ENCODE peak calls at places on chromosomes 1 and 21, in five cellular contexts. V is ascending aorta, E is breast epithelium, A is cardiac muscle cell, I is psoas muscle. N is an unnamed sample. For H3K27me3, the result is how much of the 10 kb centered on the place peaks cover.

GRCh38 chr1:223007935-223008334 is 135.1 kb downstream of the TLR5 start:
- DNase-seq in I (no peak), A (no peak), V (no peak), E (no peak), N (no peak)

GRCh38 chr1:243917177-243917862 is 67.3 kb upstream of the AKT3 start:
- DNase-seq in V (no peak), I (no peak), A (peak), E (no peak), N (peak)

GRCh38 chr21:15241997-15242767 is 177.4 kb upstream of the NRIP1 start:
- DNase-seq in I (no peak), V (no peak), E (no peak), A (no peak), N (no peak)

GRCh38 chr1:121586369-121587229 is 401.8 kb downstream of the SRGAP2C start:
- DNase-seq in A (no peak), E (no peak), I (no peak), V (no peak), N (peak)

GRCh38 chr1:70386121-70386520 is 24.9 kb upstream of the CTH start:
- DNase-seq in V (no peak), E (no peak), I (no peak), A (no peak), N (no peak)

GRCh38 chr21:37204580-37204979 is 62.6 kb downstream of the VPS26C start:
- DNase-seq in V (no peak), I (no peak), A (no peak), E (no peak), N (no peak)

GRCh38 chr1:10941891-10942541 is 70.4 kb upstream of the TARDBP start:
- DNase-seq in V (no peak), I (peak), A (peak), E (no peak), N (peak)

GRCh38 chr1:56910441-56910985 is 55.3 kb downstream of the C8B start:
- DNase-seq in E (no peak), A (no peak), V (no peak), I (no peak), N (peak)

GRCh38 chr1:11576109-11576875 is 77.9 kb downstream of the FBXO2 start:
- DNase-seq in V (no peak), A (no peak), E (no peak), I (no peak), N (no peak)

GRCh38 chr1:84587099-84587498 is 12.9 kb upstream of the CTBS start:
- DNase-seq in E (no peak), I (no peak), A (no peak), V (no peak), N (no peak)

GRCh38 chr1:248752981-248753525 is 2.5 kb downstream of the LYPD8 start:
- DNase-seq in A (no peak), E (no peak), I (no peak), V (no peak), N (no peak)

GRCh38 chr1:85494957-85495266 is 30.0 kb upstream of the DDAH1 start:
- DNase-seq in A (peak), V (no peak), I (no peak), E (no peak), N (no peak)

GRCh38 chr21:46141767-46142580 is 13.4 kb downstream of the FTCD start:
- DNase-seq in I (peak), E (no peak), A (no peak), V (no peak), N (peak)

GRCh38 chr1:34400690-34401089 is 224.0 kb downstream of the C1orf94 start:
- DNase-seq in E (no peak), I (no peak), V (no peak), A (no peak), N (no peak)

GRCh38 chr1:173048629-173049326 is 2.0 kb downstream of the TNFSF18 start:
- DNase-seq in I (no peak), V (no peak), A (no peak), E (no peak), N (no peak)

GRCh38 chr1:159921700-159922498 is 3.4 kb downstream of the TAGLN2 start:
- DNase-seq in V (no peak), A (no peak), E (no peak), I (no peak), N (no peak)

GRCh38 chr1:192906334-192906733 is 97.5 kb downstream of the RGS2 start:
- DNase-seq in A (no peak), E (no peak), V (no peak), I (no peak), N (no peak)

GRCh38 chr1:63955746-63956145 is 181.9 kb downstream of the ROR1 start:
- DNase-seq in V (no peak), I (no peak), E (no peak), A (no peak), N (no peak)

GRCh38 chr1:56326056-56326455 is 253.3 kb downstream of the PLPP3 start:
- DNase-seq in E (no peak), A (no peak), I (no peak), V (no peak), N (no peak)

GRCh38 chr1:14113841-14114567 is 414.0 kb downstream of the PRDM2 start:
- DNase-seq in A (peak), E (peak), V (no peak), I (no peak), N (no peak)

GRCh38 chr1:59978026-59978425 is 51.5 kb upstream of the CYP2J2 start:
- DNase-seq in A (no peak), I (no peak), V (no peak), E (no peak), N (no peak)

GRCh38 chr1:94061513-94062443 is 59.2 kb downstream of the ABCA4 start:
- DNase-seq in A (peak), V (no peak), E (peak), I (peak), N (peak)

GRCh38 chr1:9590201-9590600 is 1.5 kb downstream of the TMEM201 start:
- DNase-seq in A (no peak), V (no peak), E (no peak), I (no peak), N (no peak)

GRCh38 chr1:11761988-11762406 is at the start of gene C1orf167:
- DNase-seq in I (no peak), V (no peak), A (peak), E (no peak), N (no peak)

GRCh38 chr1:101992816-101993575 is 3.7 kb downstream of the OLFM3 start:
- DNase-seq in I (no peak), A (no peak), E (no peak), V (no peak), N (no peak)

GRCh38 chr1:11594222-11594621 is 60.0 kb downstream of the FBXO2 start:
- DNase-seq in V (no peak), A (peak), I (no peak), E (no peak), N (no peak)

GRCh38 chr1:236753554-236753953 is 41.5 kb upstream of the MTR start:
- DNase-seq in A (peak), V (no peak), E (no peak), I (no peak), N (no peak)

GRCh38 chr1:58899581-58900271 is 115.9 kb upstream of the JUN start:
- DNase-seq in A (no peak), V (no peak), I (no peak), E (no peak), N (no peak)

GRCh38 chr1:15765495-15766194 is 7.0 kb downstream of the FBLIM1 start:
- DNase-seq in A (no peak), V (no peak), I (no peak), E (no peak), N (no peak)

GRCh38 chr1:116374340-116375164 is 1.5 kb downstream of the ATP1A1 start:
- DNase-seq in E (no peak), V (no peak), A (peak), I (no peak), N (no peak)

GRCh38 chr1:222165625-222166024 is 382.3 kb downstream of the HHIPL2 start:
- DNase-seq in E (no peak), A (no peak), V (no peak), I (no peak), N (no peak)

GRCh38 chr1:98940680-98941079 is 64.0 kb downstream of the PLPPR5 start:
- DNase-seq in I (no peak), E (no peak), A (no peak), V (no peak), N (no peak)

GRCh38 chr1:41935226-41935625 is 16.5 kb upstream of the HIVEP3 start:
- DNase-seq in A (no peak), I (no peak), V (no peak), E (no peak), N (no peak)

GRCh38 chr1:54121482-54122130 is 31.2 kb downstream of the CDCP2 start:
- DNase-seq in A (peak), V (no peak), E (peak), I (peak), N (peak)

GRCh38 chr1:205680073-205680851 is at the start of gene SLC45A3:
- DNase-seq in A (peak), V (no peak), I (peak), E (no peak), N (peak)

GRCh38 chr1:15578921-15579682 is 5.7 kb downstream of the AGMAT start:
- DNase-seq in V (no peak), A (no peak), I (no peak), E (no peak), N (no peak)

GRCh38 chr1:21537932-21538630 is 28.9 kb downstream of the ALPL start:
- DNase-seq in A (peak), V (no peak), I (no peak), E (no peak), N (peak)

GRCh38 chr21:37356710-37357109 is 9.9 kb upstream of the DYRK1A start:
- DNase-seq in E (no peak), V (no peak), A (no peak), I (no peak), N (no peak)

GRCh38 chr1:23576338-23577055 is 17.2 kb upstream of the ID3 start:
- DNase-seq in V (no peak), A (no peak), I (no peak), E (no peak), N (no peak)
- H3K4me3 ChIP-seq in V (peak), A (peak), I (peak), E (no peak), N (no peak)

DNA sequence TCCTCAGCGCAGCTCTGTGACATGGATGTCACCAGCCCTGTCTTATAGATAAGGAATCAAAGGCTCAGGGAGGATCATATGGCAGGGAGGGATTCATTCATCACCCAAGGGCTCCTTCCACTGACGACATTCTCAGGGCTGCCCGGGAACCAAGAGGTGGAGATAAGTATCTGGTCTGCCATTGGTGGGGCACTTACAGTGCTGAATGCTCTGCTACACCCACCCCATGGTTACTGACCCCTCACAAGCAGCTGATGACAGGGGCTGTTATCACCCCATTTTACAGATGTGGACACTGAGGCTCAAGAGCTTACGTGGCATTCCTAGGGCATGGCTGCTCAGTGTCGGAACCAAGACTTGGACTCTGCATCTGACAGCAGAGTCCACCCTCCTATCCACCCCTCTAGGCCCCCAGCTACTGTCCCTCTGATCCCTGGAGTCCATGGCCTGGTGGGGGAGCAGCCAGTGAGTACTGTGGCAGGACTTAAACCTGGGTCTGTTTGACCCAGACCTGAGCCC is 155.1 kb downstream of the PTPRU start:
- DNase-seq in A (no peak), V (no peak), E (no peak), I (no peak), N (no peak)
- H3K27me3 ChIP-seq in A (under half), V (under half), E (under half), I (under half), N (under half)

GRCh38 chr1:52190500-52191252 is 48.8 kb downstream of the ZFYVE9 start:
- DNase-seq in A (no peak), E (no peak), I (no peak), V (no peak), N (no peak)
- TF ChIP-seq CTCF in A (no peak), E (no peak), I (no peak), V (no peak), N (no peak)

DNA sequence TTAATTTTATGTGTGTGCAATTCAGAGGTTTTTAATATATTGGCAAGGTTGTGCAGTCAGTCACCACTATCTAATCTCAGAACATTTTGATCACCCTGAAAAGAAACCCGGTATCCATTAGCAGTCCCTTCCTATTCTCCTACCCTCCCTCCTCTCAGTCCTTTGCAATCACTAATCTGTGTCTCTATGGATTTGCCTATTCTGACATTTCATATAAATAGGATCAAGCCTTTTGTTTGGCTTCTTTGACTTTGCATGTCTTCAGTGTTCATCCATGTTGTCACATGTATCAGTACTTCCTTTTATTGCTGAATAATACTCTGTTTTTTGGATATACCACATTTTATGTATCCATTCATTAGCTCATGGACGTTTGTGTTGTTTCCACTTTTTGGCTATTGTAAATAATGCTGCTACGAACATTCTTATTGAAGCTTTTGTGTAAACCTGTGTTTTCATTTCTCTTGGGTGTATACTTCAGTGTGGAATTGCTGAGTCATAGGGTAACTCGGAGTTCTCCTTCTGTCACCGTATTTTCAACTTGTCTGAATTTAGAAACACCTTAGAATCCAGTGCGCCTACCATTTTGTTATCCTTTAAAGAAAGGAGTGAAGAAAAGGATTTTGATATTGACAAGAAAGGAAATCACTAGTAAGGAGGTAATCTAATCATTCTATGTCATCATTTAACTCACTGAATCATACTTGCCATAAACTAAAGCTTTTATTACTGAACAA is 3.4 kb downstream of the CEP85 start:
- DNase-seq in I (no peak), V (no peak), E (no peak), A (no peak), N (no peak)
- H3K4me3 ChIP-seq in I (peak), V (no peak), E (no peak), A (no peak), N (no peak)